ENCODE peak calls at places on chromosomes 5 and 9, in ten cellular contexts. One of them, this sample, is unnamed.
A peak's percentile ranks its signal among the peaks of the same experiment; 100 is the strongest.

GRCh38 chr5:164352695-164353094 is 847.3 kb downstream of the MAT2B start:
- DNase-seq in posterior cingulate gyrus: no peak
- DNase-seq in T1000: no peak
- DNase-seq in cardiac muscle cell: no peak
- DNase-seq in epithelial cell of esophagus: no peak
- DNase-seq in MV-4-11: no peak
- DNase-seq in KG1: no peak
- DNase-seq in tibial nerve: no peak
- DNase-seq in stimulated activated CD8-positive, alpha-beta memory T cell treated with anti-CD3 and anti-CD28 coated beads, Interleukin-7, amount 100 ng/mL, for 1 hour: no peak
- DNase-seq in retinal pigment epithelial cell: no peak
- DNase-seq in this sample: no peak

GRCh38 chr9:125428515-125429467 is 167.2 kb downstream of the GAPVD1 start:
- DNase-seq in MV-4-11: no peak
- DNase-seq in KG1: no peak
- DNase-seq in tibial nerve: no peak
- DNase-seq in posterior cingulate gyrus: peak; percentile 69
- DNase-seq in retinal pigment epithelial cell: no peak
- DNase-seq in epithelial cell of esophagus: no peak
- DNase-seq in cardiac muscle cell: no peak
- DNase-seq in stimulated activated CD8-positive, alpha-beta memory T cell treated with anti-CD3 and anti-CD28 coated beads, Interleukin-7, amount 100 ng/mL, for 1 hour: no peak
- DNase-seq in T1000: no peak
- DNase-seq in this sample: no peak

GRCh38 chr5:126499742-126500396 is 76.7 kb downstream of the GRAMD2B start:
- DNase-seq in tibial nerve: no peak
- DNase-seq in epithelial cell of esophagus: peak; percentile 40
- DNase-seq in KG1: no peak
- DNase-seq in MV-4-11: peak; percentile 29
- DNase-seq in cardiac muscle cell: peak; percentile 39
- DNase-seq in stimulated activated CD8-positive, alpha-beta memory T cell treated with anti-CD3 and anti-CD28 coated beads, Interleukin-7, amount 100 ng/mL, for 1 hour: no peak
- DNase-seq in T1000: no peak
- DNase-seq in retinal pigment epithelial cell: no peak
- DNase-seq in posterior cingulate gyrus: no peak
- DNase-seq in this sample: peak; percentile 61

GRCh38 chr5:159912033-159912800 is 4.1 kb upstream of the ADRA1B start:
- DNase-seq in T1000: no peak
- DNase-seq in posterior cingulate gyrus: no peak
- DNase-seq in cardiac muscle cell: peak; percentile 90
- DNase-seq in retinal pigment epithelial cell: no peak
- DNase-seq in stimulated activated CD8-positive, alpha-beta memory T cell treated with anti-CD3 and anti-CD28 coated beads, Interleukin-7, amount 100 ng/mL, for 1 hour: no peak
- DNase-seq in MV-4-11: no peak
- DNase-seq in KG1: no peak
- DNase-seq in tibial nerve: no peak
- DNase-seq in epithelial cell of esophagus: peak; percentile 25
- DNase-seq in this sample: no peak

GRCh38 chr9:121259935-121260334 is 8.0 kb upstream of the GSN start:
- DNase-seq in retinal pigment epithelial cell: no peak
- DNase-seq in stimulated activated CD8-positive, alpha-beta memory T cell treated with anti-CD3 and anti-CD28 coated beads, Interleukin-7, amount 100 ng/mL, for 1 hour: no peak
- DNase-seq in T1000: no peak
- DNase-seq in posterior cingulate gyrus: no peak
- DNase-seq in KG1: no peak
- DNase-seq in epithelial cell of esophagus: no peak
- DNase-seq in tibial nerve: no peak
- DNase-seq in cardiac muscle cell: no peak
- DNase-seq in MV-4-11: no peak
- DNase-seq in this sample: no peak

GRCh38 chr5:53008751-53009150 is 19.6 kb downstream of the ITGA2 start:
- DNase-seq in MV-4-11: peak; percentile 75
- DNase-seq in T1000: peak; percentile 5
- DNase-seq in tibial nerve: no peak
- DNase-seq in cardiac muscle cell: no peak
- DNase-seq in retinal pigment epithelial cell: no peak
- DNase-seq in KG1: no peak
- DNase-seq in epithelial cell of esophagus: peak; percentile 93
- DNase-seq in stimulated activated CD8-positive, alpha-beta memory T cell treated with anti-CD3 and anti-CD28 coated beads, Interleukin-7, amount 100 ng/mL, for 1 hour: no peak
- DNase-seq in posterior cingulate gyrus: no peak
- DNase-seq in this sample: no peak

GRCh38 chr5:171366645-171367044 is 21.0 kb upstream of the NPM1 start:
- DNase-seq in KG1: no peak
- DNase-seq in retinal pigment epithelial cell: no peak
- DNase-seq in MV-4-11: no peak
- DNase-seq in tibial nerve: no peak
- DNase-seq in T1000: no peak
- DNase-seq in cardiac muscle cell: no peak
- DNase-seq in posterior cingulate gyrus: peak; percentile 51
- DNase-seq in stimulated activated CD8-positive, alpha-beta memory T cell treated with anti-CD3 and anti-CD28 coated beads, Interleukin-7, amount 100 ng/mL, for 1 hour: no peak
- DNase-seq in epithelial cell of esophagus: no peak
- DNase-seq in this sample: no peak

GRCh38 chr9:73143606-73144328 is 7.9 kb upstream of the ANXA1 start:
- DNase-seq in MV-4-11: peak; percentile 92
- DNase-seq in epithelial cell of esophagus: peak; percentile 92
- DNase-seq in posterior cingulate gyrus: no peak
- DNase-seq in tibial nerve: no peak
- DNase-seq in retinal pigment epithelial cell: no peak
- DNase-seq in T1000: peak; percentile 7
- DNase-seq in stimulated activated CD8-positive, alpha-beta memory T cell treated with anti-CD3 and anti-CD28 coated beads, Interleukin-7, amount 100 ng/mL, for 1 hour: no peak
- DNase-seq in cardiac muscle cell: peak; percentile 91
- DNase-seq in KG1: no peak
- DNase-seq in this sample: no peak

GRCh38 chr5:93279292-93279974 is 301.6 kb downstream of the NR2F1-AS1 start:
- DNase-seq in retinal pigment epithelial cell: no peak
- DNase-seq in tibial nerve: no peak
- DNase-seq in cardiac muscle cell: no peak
- DNase-seq in KG1: no peak
- DNase-seq in stimulated activated CD8-positive, alpha-beta memory T cell treated with anti-CD3 and anti-CD28 coated beads, Interleukin-7, amount 100 ng/mL, for 1 hour: no peak
- DNase-seq in MV-4-11: no peak
- DNase-seq in T1000: no peak
- DNase-seq in epithelial cell of esophagus: no peak
- DNase-seq in posterior cingulate gyrus: no peak
- DNase-seq in this sample: no peak

GRCh38 chr5:61055434-61056006 is 106.7 kb downstream of the SMIM15 start:
- DNase-seq in posterior cingulate gyrus: no peak
- DNase-seq in epithelial cell of esophagus: peak; percentile 63
- DNase-seq in MV-4-11: peak; percentile 46
- DNase-seq in retinal pigment epithelial cell: no peak
- DNase-seq in tibial nerve: no peak
- DNase-seq in stimulated activated CD8-positive, alpha-beta memory T cell treated with anti-CD3 and anti-CD28 coated beads, Interleukin-7, amount 100 ng/mL, for 1 hour: no peak
- DNase-seq in KG1: no peak
- DNase-seq in cardiac muscle cell: peak; percentile 74
- DNase-seq in T1000: no peak
- DNase-seq in this sample: peak; percentile 23

GRCh38 chr9:111118256-111118950 is 80.1 kb upstream of the LPAR1 start:
- DNase-seq in T1000: peak; percentile 28
- DNase-seq in cardiac muscle cell: no peak
- DNase-seq in MV-4-11: no peak
- DNase-seq in posterior cingulate gyrus: no peak
- DNase-seq in retinal pigment epithelial cell: no peak
- DNase-seq in stimulated activated CD8-positive, alpha-beta memory T cell treated with anti-CD3 and anti-CD28 coated beads, Interleukin-7, amount 100 ng/mL, for 1 hour: no peak
- DNase-seq in tibial nerve: no peak
- DNase-seq in KG1: no peak
- DNase-seq in epithelial cell of esophagus: no peak
- DNase-seq in this sample: no peak

GRCh38 chr9:33924978-33925797 is 108.2 kb downstream of the UBE2R2 start:
- DNase-seq in posterior cingulate gyrus: peak; percentile 90
- DNase-seq in epithelial cell of esophagus: peak; percentile 46
- DNase-seq in retinal pigment epithelial cell: no peak
- DNase-seq in stimulated activated CD8-positive, alpha-beta memory T cell treated with anti-CD3 and anti-CD28 coated beads, Interleukin-7, amount 100 ng/mL, for 1 hour: no peak
- DNase-seq in T1000: no peak
- DNase-seq in MV-4-11: peak; percentile 9
- DNase-seq in tibial nerve: no peak
- DNase-seq in cardiac muscle cell: peak; percentile 74
- DNase-seq in KG1: no peak
- DNase-seq in this sample: peak; percentile 76

GRCh38 chr5:174533771-174534221 is 190.6 kb upstream of the MSX2 start:
- DNase-seq in T1000: peak; percentile 23
- DNase-seq in epithelial cell of esophagus: peak; percentile 82
- DNase-seq in cardiac muscle cell: peak; percentile 57
- DNase-seq in retinal pigment epithelial cell: peak; percentile 94
- DNase-seq in tibial nerve: no peak
- DNase-seq in posterior cingulate gyrus: no peak
- DNase-seq in KG1: no peak
- DNase-seq in stimulated activated CD8-positive, alpha-beta memory T cell treated with anti-CD3 and anti-CD28 coated beads, Interleukin-7, amount 100 ng/mL, for 1 hour: no peak
- DNase-seq in MV-4-11: peak; percentile 82
- DNase-seq in this sample: no peak

GRCh38 chr5:160961030-160961429 is 109.0 kb upstream of the ATP10B start:
- DNase-seq in stimulated activated CD8-positive, alpha-beta memory T cell treated with anti-CD3 and anti-CD28 coated beads, Interleukin-7, amount 100 ng/mL, for 1 hour: no peak
- DNase-seq in tibial nerve: no peak
- DNase-seq in posterior cingulate gyrus: no peak
- DNase-seq in retinal pigment epithelial cell: no peak
- DNase-seq in epithelial cell of esophagus: no peak
- DNase-seq in cardiac muscle cell: no peak
- DNase-seq in MV-4-11: no peak
- DNase-seq in T1000: no peak
- DNase-seq in KG1: no peak
- DNase-seq in this sample: no peak

GRCh38 chr5:126195410-126196100 is 227.7 kb upstream of the GRAMD2B start:
- DNase-seq in KG1: no peak
- DNase-seq in MV-4-11: no peak
- DNase-seq in T1000: no peak
- DNase-seq in stimulated activated CD8-positive, alpha-beta memory T cell treated with anti-CD3 and anti-CD28 coated beads, Interleukin-7, amount 100 ng/mL, for 1 hour: no peak
- DNase-seq in epithelial cell of esophagus: no peak
- DNase-seq in tibial nerve: no peak
- DNase-seq in cardiac muscle cell: no peak
- DNase-seq in posterior cingulate gyrus: no peak
- DNase-seq in retinal pigment epithelial cell: no peak
- DNase-seq in this sample: no peak

GRCh38 chr9:93398471-93398870 is 53.0 kb upstream of the FAM120A start:
- DNase-seq in posterior cingulate gyrus: no peak
- DNase-seq in epithelial cell of esophagus: no peak
- DNase-seq in stimulated activated CD8-positive, alpha-beta memory T cell treated with anti-CD3 and anti-CD28 coated beads, Interleukin-7, amount 100 ng/mL, for 1 hour: no peak
- DNase-seq in cardiac muscle cell: no peak
- DNase-seq in T1000: no peak
- DNase-seq in MV-4-11: no peak
- DNase-seq in tibial nerve: no peak
- DNase-seq in KG1: no peak
- DNase-seq in retinal pigment epithelial cell: no peak
- DNase-seq in this sample: no peak

GRCh38 chr5:10303699-10304170 is 4.0 kb downstream of the CMBL start:
- DNase-seq in KG1: no peak
- DNase-seq in T1000: no peak
- DNase-seq in cardiac muscle cell: no peak
- DNase-seq in stimulated activated CD8-positive, alpha-beta memory T cell treated with anti-CD3 and anti-CD28 coated beads, Interleukin-7, amount 100 ng/mL, for 1 hour: no peak
- DNase-seq in posterior cingulate gyrus: no peak
- DNase-seq in epithelial cell of esophagus: no peak
- DNase-seq in tibial nerve: no peak
- DNase-seq in MV-4-11: no peak
- DNase-seq in retinal pigment epithelial cell: no peak
- DNase-seq in this sample: no peak

GRCh38 chr9:136690104-136690840 is 3.0 kb upstream of the AGPAT2 start:
- DNase-seq in retinal pigment epithelial cell: no peak
- DNase-seq in KG1: no peak
- DNase-seq in posterior cingulate gyrus: no peak
- DNase-seq in stimulated activated CD8-positive, alpha-beta memory T cell treated with anti-CD3 and anti-CD28 coated beads, Interleukin-7, amount 100 ng/mL, for 1 hour: no peak
- DNase-seq in epithelial cell of esophagus: no peak
- DNase-seq in tibial nerve: no peak
- DNase-seq in cardiac muscle cell: no peak
- DNase-seq in T1000: no peak
- DNase-seq in MV-4-11: no peak
- DNase-seq in this sample: no peak

GRCh38 chr5:98275980-98276379 is 497.5 kb upstream of the RGMB start:
- DNase-seq in posterior cingulate gyrus: no peak
- DNase-seq in epithelial cell of esophagus: no peak
- DNase-seq in KG1: no peak
- DNase-seq in retinal pigment epithelial cell: no peak
- DNase-seq in cardiac muscle cell: no peak
- DNase-seq in stimulated activated CD8-positive, alpha-beta memory T cell treated with anti-CD3 and anti-CD28 coated beads, Interleukin-7, amount 100 ng/mL, for 1 hour: no peak
- DNase-seq in tibial nerve: no peak
- DNase-seq in MV-4-11: no peak
- DNase-seq in T1000: no peak
- DNase-seq in this sample: no peak

GRCh38 chr9:35570709-35571108 is 34.4 kb upstream of the TESK1 start:
- DNase-seq in epithelial cell of esophagus: peak; percentile 23
- DNase-seq in posterior cingulate gyrus: no peak
- DNase-seq in KG1: no peak
- DNase-seq in stimulated activated CD8-positive, alpha-beta memory T cell treated with anti-CD3 and anti-CD28 coated beads, Interleukin-7, amount 100 ng/mL, for 1 hour: no peak
- DNase-seq in T1000: no peak
- DNase-seq in retinal pigment epithelial cell: no peak
- DNase-seq in cardiac muscle cell: no peak
- DNase-seq in tibial nerve: no peak
- DNase-seq in MV-4-11: no peak
- DNase-seq in this sample: peak; percentile 41

GRCh38 chr5:53359906-53360305 is 120.5 kb upstream of the FST start:
- DNase-seq in T1000: no peak
- DNase-seq in cardiac muscle cell: peak; percentile 89
- DNase-seq in KG1: no peak
- DNase-seq in tibial nerve: no peak
- DNase-seq in stimulated activated CD8-positive, alpha-beta memory T cell treated with anti-CD3 and anti-CD28 coated beads, Interleukin-7, amount 100 ng/mL, for 1 hour: no peak
- DNase-seq in posterior cingulate gyrus: no peak
- DNase-seq in retinal pigment epithelial cell: no peak
- DNase-seq in MV-4-11: no peak
- DNase-seq in epithelial cell of esophagus: no peak
- DNase-seq in this sample: no peak

GRCh38 chr5:157109744-157110143 is 900 bp upstream of the HAVCR2 start:
- DNase-seq in retinal pigment epithelial cell: no peak
- DNase-seq in T1000: no peak
- DNase-seq in MV-4-11: peak; percentile 73
- DNase-seq in epithelial cell of esophagus: no peak
- DNase-seq in stimulated activated CD8-positive, alpha-beta memory T cell treated with anti-CD3 and anti-CD28 coated beads, Interleukin-7, amount 100 ng/mL, for 1 hour: no peak
- DNase-seq in cardiac muscle cell: no peak
- DNase-seq in tibial nerve: no peak
- DNase-seq in KG1: no peak
- DNase-seq in posterior cingulate gyrus: no peak
- DNase-seq in this sample: peak; percentile 80

GRCh38 chr5:151601376-151601775 is 10.2 kb upstream of the FAT2 start:
- DNase-seq in stimulated activated CD8-positive, alpha-beta memory T cell treated with anti-CD3 and anti-CD28 coated beads, Interleukin-7, amount 100 ng/mL, for 1 hour: no peak
- DNase-seq in tibial nerve: no peak
- DNase-seq in epithelial cell of esophagus: no peak
- DNase-seq in MV-4-11: no peak
- DNase-seq in retinal pigment epithelial cell: no peak
- DNase-seq in T1000: no peak
- DNase-seq in posterior cingulate gyrus: no peak
- DNase-seq in cardiac muscle cell: no peak
- DNase-seq in KG1: no peak
- DNase-seq in this sample: no peak

This sample was measured in OCI-LY7.